ENCODE peak calls at places on chromosomes 7 and 10, in ten cellular contexts. P is colonic mucosa, T is mesothelial cell of epicardium, V is GM23338, J is fibroblast of lung, D is BJ, A is lower lobe of right lung, F is H1, Y is foreskin keratinocyte, U is fibroblast of pulmonary artery. K is an unnamed sample.

GRCh38 chr7:114086906-114087651 is 168.3 kb upstream of the PPP1R3A start:
- DNase-seq in U (peak), V (peak), Y (peak), F (no peak), A (peak), D (no peak), P (peak), T (no peak), J (peak), K (no peak)

GRCh38 chr10:3955954-3956617 is 171.1 kb upstream of the KLF6 start:
- DNase-seq in T (no peak), V (peak), F (no peak), U (no peak), D (no peak), A (no peak), P (peak), J (no peak), Y (no peak), K (no peak)

GRCh38 chr10:35413985-35414861 is 77.9 kb downstream of the CCNY start:
- DNase-seq in Y (peak), U (no peak), P (no peak), F (no peak), A (no peak), J (no peak), D (no peak), V (no peak), T (no peak), K (no peak)

GRCh38 chr10:77392851-77393250 is 244.8 kb downstream of the KCNMA1 start:
- DNase-seq in J (peak), D (peak), F (no peak), V (no peak), P (no peak), T (no peak), A (peak), Y (peak), U (peak), K (no peak)

GRCh38 chr7:104054362-104054761 is 64.9 kb upstream of the RELN start:
- DNase-seq in A (no peak), D (no peak), Y (no peak), J (no peak), U (no peak), V (no peak), P (no peak), F (no peak), T (no peak), K (no peak)

GRCh38 chr10:24526085-24526649 is 197.5 kb downstream of the ARHGAP21 start:
- DNase-seq in V (no peak), T (no peak), Y (no peak), F (no peak), P (no peak), A (no peak), J (no peak), D (no peak), U (no peak), K (no peak)

GRCh38 chr7:81721428-81721827 is 48.4 kb downstream of the HGF start:
- DNase-seq in J (peak), V (no peak), D (peak), T (no peak), A (no peak), P (no peak), F (no peak), Y (no peak), U (peak), K (no peak)

GRCh38 chr10:114458955-114459354 is 54.7 kb upstream of the AFAP1L2 start:
- DNase-seq in T (no peak), U (peak), Y (peak), D (no peak), A (peak), J (peak), P (peak), F (peak), V (peak), K (no peak)

GRCh38 chr7:74203157-74203556 is 6.6 kb upstream of the LAT2 start:
- DNase-seq in P (peak), V (peak), A (no peak), J (peak), Y (peak), U (peak), T (no peak), F (no peak), D (no peak), K (no peak)

GRCh38 chr7:6306471-6306870 is 34.0 kb upstream of the CYTH3 start:
- DNase-seq in U (peak), P (no peak), D (peak), T (no peak), J (peak), V (no peak), Y (peak), A (no peak), F (no peak), K (no peak)

GRCh38 chr10:112330154-112330553 is 43.8 kb upstream of the ACSL5 start:
- DNase-seq in Y (no peak), J (no peak), T (no peak), F (no peak), P (no peak), A (no peak), U (no peak), V (no peak), D (no peak), K (no peak)

GRCh38 chr7:18610331-18610948 is 114.9 kb downstream of the HDAC9 start:
- DNase-seq in T (no peak), A (no peak), F (peak), J (peak), Y (peak), D (no peak), V (peak), P (peak), U (peak), K (no peak)

GRCh38 chr10:77245953-77246352 is 391.7 kb downstream of the KCNMA1 start:
- DNase-seq in T (no peak), P (no peak), V (no peak), D (no peak), U (peak), J (peak), Y (peak), A (no peak), F (no peak), K (no peak)

GRCh38 chr10:74927701-74928100 is 101.3 kb downstream of the KAT6B start:
- DNase-seq in U (no peak), P (no peak), F (no peak), J (no peak), A (no peak), D (no peak), T (no peak), V (no peak), Y (peak), K (no peak)

GRCh38 chr7:148701414-148701813 is 2.7 kb downstream of the CUL1 start:
- DNase-seq in U (peak), J (peak), Y (peak), D (no peak), T (no peak), V (peak), F (no peak), A (no peak), P (no peak), K (no peak)

GRCh38 chr10:86594535-86594934 is 59.8 kb upstream of the OPN4 start:
- DNase-seq in J (peak), Y (peak), A (no peak), D (peak), U (peak), F (no peak), V (no peak), P (no peak), T (no peak), K (no peak)

GRCh38 chr10:29555091-29555745 is 79.6 kb downstream of the SVIL start:
- DNase-seq in P (no peak), Y (peak), A (no peak), U (no peak), V (no peak), D (no peak), T (no peak), J (no peak), F (no peak), K (no peak)

GRCh38 chr10:29557665-29558064 is 77.1 kb downstream of the SVIL start:
- DNase-seq in J (no peak), Y (no peak), P (no peak), V (peak), T (no peak), F (no peak), A (no peak), U (no peak), D (no peak), K (no peak)

GRCh38 chr10:29553732-29554260 is 81.0 kb downstream of the SVIL start:
- DNase-seq in U (no peak), A (no peak), T (no peak), V (no peak), D (no peak), Y (no peak), F (no peak), J (no peak), P (no peak), K (no peak)

GRCh38 chr10:29555746-29556481 is 78.9 kb downstream of the SVIL start:
- DNase-seq in V (no peak), D (peak), U (peak), P (no peak), T (no peak), F (no peak), Y (peak), A (no peak), J (peak), K (no peak)

DNA sequence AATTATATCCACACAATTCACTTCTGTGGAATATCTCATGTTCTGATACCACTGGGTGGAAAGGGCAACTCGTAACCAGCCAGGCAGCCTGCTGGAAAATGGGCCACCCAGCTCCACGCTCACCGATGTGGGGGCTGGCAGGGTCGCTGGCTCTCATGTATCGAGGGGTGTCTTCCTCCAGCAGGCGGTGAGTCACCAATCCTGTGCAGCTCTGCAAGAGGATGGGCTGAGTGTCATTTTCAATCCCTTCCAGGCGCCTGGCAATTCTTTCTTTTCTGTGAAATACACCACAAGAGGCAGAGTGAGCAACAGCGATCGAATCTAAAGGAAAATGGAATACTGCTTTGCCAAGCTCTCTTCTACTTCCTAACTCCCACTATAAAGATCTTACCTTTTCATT is 80.1 kb downstream of the SVIL start:
- DNase-seq in D (no peak), U (no peak), V (peak), J (no peak), P (no peak), T (no peak), A (no peak), F (no peak), Y (no peak), K (no peak)
- TF ChIP-seq CTCF in D (no peak), U (no peak), V (no peak), J (peak), P (no peak), T (no peak), A (no peak), F (no peak), Y (no peak), K (no peak)

DNA sequence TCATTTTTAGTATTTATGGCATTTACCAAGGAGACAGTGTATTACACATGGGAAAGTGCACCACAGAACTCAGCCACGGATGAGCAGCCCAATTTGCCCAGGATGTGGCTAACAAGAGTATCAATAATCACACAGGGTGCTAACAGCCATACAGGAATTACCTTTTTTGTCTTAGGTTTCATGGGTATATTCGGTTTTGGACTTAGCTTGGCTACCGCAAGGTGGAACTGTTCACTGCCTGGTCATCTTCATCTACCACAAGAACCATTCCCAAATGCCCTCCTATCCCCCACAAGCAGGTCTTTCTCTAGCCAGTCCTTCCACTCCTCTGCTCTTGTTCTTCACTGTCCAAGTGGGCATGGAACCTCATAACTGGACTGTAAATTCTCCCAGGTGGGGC is 6.0 kb downstream of the PDLIM1 start:
- DNase-seq in P (no peak), Y (no peak), D (no peak), A (no peak), T (no peak), J (no peak), F (no peak), V (no peak), U (no peak), K (no peak)
- TF ChIP-seq CTCF in P (no peak), Y (no peak), D (no peak), A (no peak), T (no peak), J (no peak), F (no peak), V (no peak), U (no peak), K (no peak)

GRCh38 chr10:44949127-44949802 is 10.3 kb upstream of the RASSF4 start:
- DNase-seq in J (no peak), D (no peak), P (no peak), F (no peak), T (no peak), V (peak), Y (no peak), U (no peak), A (no peak), K (no peak)
- TF ChIP-seq CTCF in J (peak), D (no peak), P (no peak), F (no peak), T (no peak), V (peak), Y (no peak), U (no peak), A (no peak), K (no peak)

GRCh38 chr7:32942783-32943653 is 14.2 kb upstream of the FKBP9 start:
- DNase-seq in J (peak), A (peak), D (peak), Y (peak), P (peak), F (no peak), V (peak), T (peak), U (peak), K (peak)

GRCh38 chr7:32937344-32938174 is 19.7 kb upstream of the FKBP9 start:
- DNase-seq in A (no peak), J (peak), U (peak), V (no peak), D (no peak), P (peak), F (no peak), T (peak), Y (no peak), K (no peak)

GRCh38 chr7:32941996-32942782 is 15.1 kb upstream of the FKBP9 start:
- DNase-seq in D (peak), T (no peak), U (peak), V (peak), F (no peak), A (peak), Y (peak), P (peak), J (peak), K (peak)

GRCh38 chr7:32943654-32944030 is 13.6 kb upstream of the FKBP9 start:
- DNase-seq in T (no peak), P (no peak), Y (no peak), D (no peak), V (no peak), A (no peak), U (no peak), J (no peak), F (no peak), K (no peak)

DNA sequence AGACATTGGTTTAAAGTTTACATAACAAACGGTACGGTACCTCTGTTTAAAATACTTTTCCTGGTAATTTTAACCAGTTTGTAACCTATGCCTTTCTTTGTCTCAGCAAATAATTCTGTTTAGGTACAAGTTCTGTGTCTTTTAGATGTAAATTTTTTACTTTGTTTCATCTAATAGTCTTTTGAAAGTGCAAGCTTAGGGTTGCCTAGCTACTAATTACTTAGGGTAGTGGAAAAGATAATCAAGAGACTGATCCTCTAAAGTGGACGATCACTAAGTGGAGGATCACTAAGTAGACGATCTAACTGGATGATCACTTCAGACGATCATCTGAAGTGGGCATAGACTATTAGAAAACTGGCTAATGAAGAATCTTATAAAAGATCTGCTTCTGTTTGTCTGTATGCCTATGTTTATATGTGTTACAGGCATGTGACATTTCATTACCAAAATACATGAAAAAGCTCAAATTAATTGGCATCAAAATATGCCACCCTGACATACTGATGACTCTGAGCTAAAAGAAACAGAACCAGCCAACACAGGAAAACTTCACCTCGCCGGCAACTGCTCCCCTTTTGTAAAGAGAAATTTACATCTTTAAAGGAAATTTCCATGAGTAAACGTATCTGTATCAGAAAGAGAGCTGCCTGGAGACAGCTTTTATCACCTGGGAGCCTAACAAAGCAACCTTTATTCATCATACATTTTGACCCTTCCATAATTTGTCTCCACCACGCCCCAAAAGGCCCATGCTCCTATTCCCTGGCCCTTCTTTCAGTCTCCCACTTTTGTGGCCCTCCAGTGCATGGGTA is 15.9 kb upstream of the FKBP9 start:
- DNase-seq in D (no peak), T (no peak), J (no peak), U (no peak), V (peak), F (no peak), A (no peak), Y (peak), P (peak), K (no peak)
- TF ChIP-seq CTCF in D (no peak), T (no peak), J (no peak), U (no peak), V (no peak), F (no peak), A (no peak), Y (no peak), P (no peak), K (no peak)

GRCh38 chr7:155216475-155217272 is 81.0 kb upstream of the INSIG1 start:
- DNase-seq in J (no peak), U (peak), V (no peak), Y (no peak), T (no peak), P (no peak), F (no peak), A (no peak), D (no peak), K (no peak)
- TF ChIP-seq CTCF in J (no peak), U (no peak), V (no peak), Y (no peak), T (no peak), P (no peak), F (no peak), A (no peak), D (peak), K (no peak)

DNA sequence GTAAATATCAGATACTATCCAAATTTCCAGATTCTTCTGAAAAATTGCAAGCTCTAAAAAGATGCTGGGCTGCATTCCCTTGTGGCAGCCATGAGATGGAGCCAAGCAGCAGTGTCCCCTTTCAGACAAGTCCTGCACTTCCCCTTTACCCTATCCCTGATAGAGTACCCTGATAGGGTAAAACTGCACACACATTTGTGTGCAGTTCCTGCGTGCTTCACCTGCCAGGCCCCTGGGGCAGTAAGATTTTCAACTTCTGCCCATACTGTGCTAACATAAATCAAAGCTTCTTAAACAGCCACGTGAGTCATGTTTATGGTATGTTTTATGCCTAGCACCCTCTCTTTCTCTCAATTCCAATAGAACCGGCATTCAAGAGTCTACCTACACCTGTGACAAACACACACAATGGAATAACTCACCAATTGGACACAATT is 52.2 kb downstream of the IFIT5 start:
- DNase-seq in U (peak), D (no peak), V (peak), P (no peak), T (no peak), Y (peak), A (no peak), J (peak), F (no peak), K (no peak)
- TF ChIP-seq CTCF in U (peak), D (peak), V (peak), P (no peak), T (no peak), Y (peak), A (peak), J (peak), F (peak), K (no peak)

K was measured in natural killer cell.